ENCODE peak calls at places on chromosomes 13 and 19, in nine cellular contexts. I, J, R, U, N, T, S, L and O are unnamed samples. For H3K9me3, the result is how much of the 10 kb centered on the place peaks cover.

GRCh38 chr19:18174983-18175382 is 1.4 kb downstream of the IFI30 start:
- DNase-seq in I (no peak), J (no peak), R (no peak), U (no peak), N (no peak), T (no peak), S (no peak), L (no peak), O (no peak)

GRCh38 chr13:45851171-45851889 is at the start of gene SIAH3:
- DNase-seq in I (peak), J (peak), R (no peak), U (no peak), N (no peak), T (no peak), S (no peak), L (no peak), O (no peak)

GRCh38 chr13:114057131-114058050 is 75.0 kb downstream of the RASA3 start:
- DNase-seq in I (peak), J (no peak), R (no peak), U (no peak), N (no peak), T (no peak), S (no peak), L (no peak), O (no peak)

GRCh38 chr13:113015826-113016525 is 47.0 kb downstream of the MCF2L start:
- DNase-seq in I (peak), J (no peak), R (no peak), U (no peak), N (no peak), T (no peak), S (no peak), L (no peak), O (no peak)

GRCh38 chr19:29714371-29714952 is 599 bp downstream of the C19orf12 start:
- DNase-seq in I (no peak), J (no peak), R (no peak), U (no peak), N (no peak), T (no peak), S (no peak), L (no peak), O (peak)

GRCh38 chr13:112260108-112261055 is 115.8 kb upstream of the SPACA7 start:
- DNase-seq in I (peak), J (no peak), R (no peak), U (no peak), N (no peak), T (no peak), S (no peak), L (no peak), O (no peak)

GRCh38 chr13:106159295-106160195 is 375.9 kb downstream of the EFNB2 start:
- DNase-seq in I (peak), J (no peak), R (no peak), U (no peak), N (no peak), T (no peak), S (no peak), L (no peak), O (no peak)

GRCh38 chr13:89061821-89062220 is 1390.7 kb downstream of the SLITRK5 start:
- DNase-seq in I (no peak), J (no peak), R (no peak), U (no peak), N (no peak), T (no peak), S (no peak), L (no peak), O (no peak)

GRCh38 chr13:77138813-77139212 is 111.9 kb upstream of the FBXL3 start:
- DNase-seq in I (no peak), J (no peak), R (no peak), U (no peak), N (no peak), T (no peak), S (no peak), L (no peak), O (no peak)

GRCh38 chr19:11673608-11674041 is 65.1 kb downstream of the ZNF823 start:
- DNase-seq in I (no peak), J (peak), R (peak), U (peak), N (peak), T (peak), S (peak), L (peak), O (no peak)
- H3K27ac ChIP-seq in I (no peak), J (peak), R (no peak), U (no peak), N (no peak), T (peak), S (no peak), L (no peak), O (no peak)

GRCh38 chr13:20685042-20685441 is 18.5 kb upstream of the IL17D start:
- DNase-seq in I (no peak), J (no peak), R (no peak), U (no peak), N (no peak), T (no peak), S (no peak), L (no peak), O (no peak)
- H3K4me3 ChIP-seq in I (no peak), J (no peak), R (no peak), U (no peak), N (no peak), T (no peak), S (no peak), L (no peak), O (no peak)

GRCh38 chr19:11721681-11722080 is 17.1 kb downstream of the ZNF823 start:
- DNase-seq in I (no peak), J (no peak), R (no peak), U (no peak), N (no peak), T (no peak), S (no peak), L (no peak), O (no peak)

GRCh38 chr19:11722414-11722813 is 16.3 kb downstream of the ZNF823 start:
- DNase-seq in I (no peak), J (no peak), R (no peak), U (no peak), N (no peak), T (no peak), S (no peak), L (no peak), O (no peak)
- H3K9me3 ChIP-seq in I (under half), J (under half), R (under half), U (under half), N (under half), T (under half), S (under half), L (under half), O (under half)

DNA sequence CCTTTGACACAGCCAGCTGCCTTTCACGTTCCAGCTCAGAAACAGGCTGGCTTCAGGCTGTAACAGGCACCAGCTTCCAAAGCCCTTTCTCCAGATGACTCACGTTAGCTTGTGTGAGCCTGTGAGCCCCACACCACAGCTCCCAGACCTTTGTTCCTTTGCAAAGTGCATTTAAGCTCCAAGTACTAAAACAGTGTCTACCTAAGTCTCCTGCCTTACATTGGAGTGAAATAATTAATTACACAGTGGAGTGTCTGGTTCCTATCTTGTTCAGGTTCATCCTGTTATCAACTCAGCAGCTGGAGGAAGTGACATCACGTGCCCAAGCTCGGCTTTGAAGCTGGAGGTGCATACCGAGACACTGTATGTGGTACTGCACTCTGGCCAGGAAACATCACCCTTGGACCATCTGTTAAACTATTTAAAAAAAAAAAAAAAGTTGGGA is 475.8 kb downstream of the FOXO1 start:
- DNase-seq in I (no peak), J (peak), R (peak), U (no peak), N (peak), T (peak), S (peak), L (peak), O (peak)
- H3K27ac ChIP-seq in I (peak), J (no peak), R (no peak), U (peak), N (peak), T (peak), S (peak), L (peak), O (no peak)

DNA sequence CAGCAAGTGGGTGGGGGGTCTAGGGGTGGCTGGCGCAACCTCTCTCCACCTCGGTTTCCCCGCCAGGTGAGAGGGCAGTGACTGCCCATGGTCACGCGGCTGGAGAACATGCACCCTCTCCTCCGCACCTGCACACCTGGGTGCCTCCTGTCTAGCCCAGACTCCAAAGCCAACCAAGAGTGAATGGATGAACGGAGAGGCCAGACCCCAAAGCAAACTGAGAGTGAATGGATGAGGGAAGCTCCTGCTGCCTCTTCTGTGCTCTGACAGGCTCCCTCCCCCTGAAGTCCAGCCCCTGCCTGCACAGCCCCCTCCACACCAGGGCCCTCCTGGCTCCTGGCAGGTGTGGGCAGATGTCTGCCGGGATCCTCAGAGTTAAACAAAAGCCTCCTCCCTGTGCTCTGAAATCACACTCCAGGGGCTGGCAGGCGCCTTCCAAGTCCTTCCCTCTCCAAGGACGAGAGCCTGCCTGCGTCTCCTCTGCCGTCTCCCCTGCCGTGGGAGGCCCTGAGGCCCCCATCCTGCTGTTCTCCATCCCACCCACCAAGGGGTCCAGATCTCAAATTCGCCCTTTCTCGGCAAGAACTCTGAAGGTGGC is 2.2 kb downstream of the SBNO2 start:
- DNase-seq in I (peak), J (no peak), R (no peak), U (no peak), N (no peak), T (no peak), S (no peak), L (no peak), O (no peak)
- H3K4me3 ChIP-seq in I (peak), J (no peak), R (peak), U (peak), N (no peak), T (peak), S (peak), L (peak), O (no peak)

DNA sequence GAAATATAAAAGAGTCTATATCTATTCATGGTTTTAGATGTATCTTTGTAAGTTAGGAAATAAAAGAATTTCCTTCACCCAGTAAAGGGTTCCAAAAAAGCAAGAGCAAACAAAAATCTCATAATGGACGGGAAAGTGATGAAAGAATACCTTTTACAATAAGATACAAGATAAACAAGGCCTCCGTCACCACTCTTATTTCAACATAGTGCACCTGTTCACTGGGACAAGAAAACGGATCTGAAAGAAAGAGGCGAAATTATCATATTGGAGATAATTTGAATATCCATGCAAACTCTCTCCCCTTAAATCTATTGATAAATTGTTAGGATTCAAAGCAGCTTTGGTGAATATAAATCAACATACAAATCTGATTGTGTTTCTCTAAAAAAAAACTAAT is 877 bp upstream of the NLRP11 start:
- DNase-seq in I (no peak), J (no peak), R (no peak), U (no peak), N (peak), T (no peak), S (no peak), L (no peak), O (no peak)
- H3K9me3 ChIP-seq in I (under half), J (under half), R (under half), U (under half), N (under half), T (under half), S (under half), L (under half), O (under half)

DNA sequence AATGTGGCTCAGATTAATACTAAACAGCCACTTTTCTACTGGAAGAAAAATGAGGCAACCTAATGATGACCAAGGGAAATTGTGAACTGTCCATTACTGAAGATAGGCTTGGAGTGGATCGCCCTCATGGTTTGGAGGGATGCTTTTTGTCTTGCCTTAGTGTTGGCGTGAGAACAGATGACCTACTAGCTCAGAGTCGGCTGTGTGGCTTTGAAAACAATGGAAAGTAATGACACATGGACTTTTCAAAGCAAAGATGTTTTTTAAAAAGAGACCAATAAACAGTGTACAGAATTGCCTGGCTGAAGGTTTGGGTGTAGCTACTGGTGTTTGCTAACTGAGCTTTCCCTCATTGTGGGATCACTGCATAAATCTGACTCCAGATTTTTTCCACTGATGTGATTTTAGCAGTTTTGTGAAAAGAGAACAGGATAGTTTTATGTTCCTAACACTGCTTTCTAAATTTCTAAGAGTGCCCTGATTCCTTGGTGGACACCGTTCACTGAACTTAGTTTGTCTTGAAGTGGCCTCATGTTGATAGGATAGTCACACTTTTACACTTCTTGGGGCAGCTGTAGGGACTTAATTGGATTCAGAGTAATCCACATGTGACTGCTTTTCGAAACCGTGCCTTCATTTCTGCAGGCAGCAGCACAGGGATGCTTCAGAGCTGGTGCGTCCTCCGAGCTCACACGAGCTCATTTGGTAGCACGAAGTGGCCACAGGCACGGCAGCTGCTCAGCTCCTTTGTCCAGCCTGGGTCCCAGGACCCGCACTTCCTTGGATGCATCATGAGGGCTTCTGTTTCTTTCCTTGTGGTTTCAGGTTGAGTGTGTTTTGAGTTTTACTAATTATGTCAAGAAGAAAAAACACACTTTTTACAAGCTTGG is 4.3 kb downstream of the CEBPG start:
- DNase-seq in I (peak), J (no peak), R (no peak), U (no peak), N (no peak), T (no peak), S (no peak), L (no peak), O (no peak)
- H3K27ac ChIP-seq in I (peak), J (no peak), R (no peak), U (peak), N (no peak), T (peak), S (no peak), L (no peak), O (no peak)

DNA sequence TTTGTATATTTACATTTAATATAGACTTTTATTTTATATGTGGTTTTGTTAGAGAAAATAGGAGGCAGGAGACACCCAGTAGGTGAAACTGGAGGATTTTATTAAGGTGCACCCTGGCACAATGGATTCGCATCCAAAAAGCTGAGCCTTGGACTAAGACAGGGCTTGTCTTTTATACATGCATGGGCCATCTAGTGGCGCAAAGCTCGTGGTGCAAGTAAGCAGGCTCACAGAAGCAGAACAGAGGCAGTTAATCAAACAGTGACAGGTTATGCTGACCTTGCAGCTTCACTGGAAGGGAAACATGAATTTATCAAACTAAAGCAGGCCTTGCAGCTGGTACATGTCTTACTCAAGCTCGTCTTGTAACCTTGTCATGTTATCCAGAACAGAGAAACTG is 58.8 kb upstream of the ZNF681 start:
- DNase-seq in I (no peak), J (peak), R (peak), U (no peak), N (peak), T (no peak), S (no peak), L (no peak), O (no peak)
- H3K4me3 ChIP-seq in I (no peak), J (no peak), R (no peak), U (no peak), N (no peak), T (no peak), S (no peak), L (no peak), O (no peak)